ENCODE peak calls at places on chromosomes 2 and 18, in five cellular contexts. N, V, D, G and K are unnamed samples.
A peak's percentile ranks its signal among the peaks of the same experiment; 100 is the strongest.

GRCh38 chr2:237669628-237670351 is 42.4 kb downstream of the LRRFIP1 start:
- DNase-seq in N (peak; percentile 97), G (peak; percentile 100), V (peak; percentile 99), D (peak; percentile 67), K (no peak)

GRCh38 chr2:234964631-234965461 is 13.0 kb downstream of the SH3BP4 start:
- DNase-seq in G (no peak), D (no peak), N (peak; percentile 66), V (peak; percentile 81), K (no peak)

GRCh38 chr18:70245941-70246537 is 40.6 kb upstream of the RTTN start:
- DNase-seq in N (peak; percentile 11), G (no peak), D (no peak), V (no peak), K (no peak)

GRCh38 chr18:57942493-57942892 is 101.5 kb upstream of the NEDD4L start:
- DNase-seq in D (no peak), G (no peak), V (no peak), N (no peak), K (no peak)

GRCh38 chr2:122634261-122634660 is 878.8 kb downstream of the TSN start:
- DNase-seq in D (peak; percentile 64), G (peak; percentile 58), V (peak; percentile 91), N (peak; percentile 79), K (peak; percentile 3)

GRCh38 chr2:237451582-237452469 is 35.2 kb upstream of the MLPH start:
- DNase-seq in V (no peak), D (no peak), G (peak; percentile 57), N (no peak), K (no peak)

GRCh38 chr2:196592331-196592911 is 47.1 kb upstream of the CCDC150 start:
- DNase-seq in G (peak; percentile 49), N (peak; percentile 59), D (no peak), V (peak; percentile 76), K (no peak)

GRCh38 chr2:41709702-41710599 is 337.9 kb upstream of the PKDCC start:
- DNase-seq in N (peak; percentile 2), D (no peak), V (no peak), G (no peak), K (peak; percentile 26)

GRCh38 chr2:240138275-240138984 is 2.0 kb downstream of the OTOS start:
- DNase-seq in N (no peak), D (no peak), G (peak; percentile 14), V (peak; percentile 55), K (no peak)

GRCh38 chr2:38598991-38599295 is 3.8 kb downstream of the HNRNPLL start:
- DNase-seq in N (peak; percentile 30), V (peak; percentile 63), G (peak; percentile 51), D (no peak), K (no peak)

GRCh38 chr2:146669735-146670134 is 1175.1 kb upstream of the ACVR2A start:
- DNase-seq in V (no peak), N (no peak), G (no peak), D (no peak), K (no peak)

GRCh38 chr2:109324859-109325258 is 195.9 kb downstream of the SH3RF3 start:
- DNase-seq in G (peak; percentile 95), V (peak; percentile 98), D (no peak), N (peak; percentile 97), K (no peak)

GRCh38 chr2:44852594-44852993 is 88.9 kb upstream of the SIX3 start:
- DNase-seq in V (no peak), D (no peak), N (no peak), G (no peak), K (no peak)

GRCh38 chr2:48586433-48586832 is 31.2 kb upstream of the GTF2A1L start:
- DNase-seq in N (no peak), V (no peak), G (no peak), D (no peak), K (no peak)

GRCh38 chr2:72932045-72932444 is 14.7 kb downstream of the EMX1 start:
- DNase-seq in V (peak; percentile 54), D (no peak), N (peak; percentile 39), G (peak; percentile 54), K (no peak)

GRCh38 chr18:70442933-70443332 is 154.1 kb downstream of the SOCS6 start:
- DNase-seq in V (peak; percentile 31), G (no peak), D (no peak), N (peak; percentile 20), K (no peak)

GRCh38 chr2:98379311-98380202 is 33.3 kb downstream of the CNGA3 start:
- DNase-seq in D (no peak), N (peak; percentile 28), G (no peak), V (peak; percentile 32), K (no peak)

GRCh38 chr2:197113221-197113831 is 186.8 kb upstream of the PGAP1 start:
- DNase-seq in G (peak; percentile 45), D (peak; percentile 42), V (peak; percentile 68), N (peak; percentile 34), K (no peak)

GRCh38 chr2:72673279-72673678 is 152.6 kb downstream of the EXOC6B start:
- DNase-seq in N (no peak), V (no peak), G (peak; percentile 35), D (peak; percentile 19), K (no peak)

GRCh38 chr2:121723316-121723715 is 13.4 kb downstream of the NIFK start:
- DNase-seq in N (no peak), D (no peak), G (no peak), V (peak; percentile 27), K (no peak)

GRCh38 chr18:75581336-75582121 is 154.0 kb upstream of the SMIM21 start:
- DNase-seq in N (peak; percentile 49), V (peak; percentile 16), D (no peak), G (no peak), K (no peak)

GRCh38 chr2:120251863-120252206 is 817 bp upstream of the RALB start:
- DNase-seq in N (no peak), G (no peak), V (no peak), D (no peak), K (no peak)

GRCh38 chr2:16425462-16426336 is 239.9 kb downstream of the CYRIA start:
- DNase-seq in D (peak; percentile 88), N (peak; percentile 0), V (no peak), G (no peak), K (no peak)

GRCh38 chr18:30387401-30387800 is 655.1 kb downstream of the DSC3 start:
- DNase-seq in G (no peak), N (no peak), V (no peak), D (no peak), K (no peak)

GRCh38 chr2:108853421-108853820 is 66.8 kb downstream of the CCDC138 start:
- DNase-seq in V (no peak), D (no peak), G (peak; percentile 59), N (peak; percentile 69), K (no peak)

GRCh38 chr2:181683518-181684453 is 3.5 kb upstream of the NEUROD1 start:
- DNase-seq in G (peak; percentile 18), N (peak; percentile 21), D (peak; percentile 13), V (peak; percentile 61), K (no peak)

GRCh38 chr2:172278642-172279041 is 148.7 kb upstream of the ITGA6 start:
- DNase-seq in V (no peak), D (no peak), G (no peak), N (no peak), K (no peak)

GRCh38 chr18:51514128-51514527 is 316.6 kb upstream of the MEX3C start:
- DNase-seq in V (no peak), D (peak; percentile 48), G (no peak), N (no peak), K (peak; percentile 26)

GRCh38 chr2:43269706-43270105 is 43.3 kb upstream of the ZFP36L2 start:
- DNase-seq in N (peak; percentile 86), G (peak; percentile 81), V (peak; percentile 93), D (peak; percentile 64), K (no peak)

GRCh38 chr2:113181491-113182051 is 7.8 kb downstream of the PSD4 start:
- DNase-seq in G (no peak), V (no peak), N (no peak), D (no peak), K (no peak)

GRCh38 chr2:178280261-178280852 is 86.0 kb downstream of the OSBPL6 start:
- DNase-seq in N (peak; percentile 45), G (peak; percentile 59), V (peak; percentile 60), D (peak; percentile 24), K (no peak)

GRCh38 chr2:160630801-160631590 is 137.4 kb upstream of the RBMS1 start:
- DNase-seq in D (no peak), V (peak; percentile 41), G (peak; percentile 9), N (peak; percentile 37), K (no peak)

GRCh38 chr2:72723769-72724370 is 102.0 kb downstream of the EXOC6B start:
- DNase-seq in D (no peak), V (no peak), G (no peak), N (no peak), K (no peak)

GRCh38 chr2:36964496-36965058 is 1.8 kb downstream of the STRN start:
- DNase-seq in N (no peak), G (no peak), D (no peak), V (peak; percentile 9), K (no peak)
- H3K27ac ChIP-seq in N (no peak overlapping the region), G (no peak overlapping the region), D (peak overlapping the region; percentile 96), V (peak overlapping the region; percentile 56), K (peak overlapping the region; percentile 79)

GRCh38 chr2:78029392-78029995 is 507.3 kb upstream of the LRRTM4 start:
- DNase-seq in N (no peak), V (no peak), D (no peak), G (no peak), K (no peak)
- H3K27ac ChIP-seq in N (no peak overlapping the region), V (no peak overlapping the region), D (no peak overlapping the region), G (no peak overlapping the region), K (no peak overlapping the region)

GRCh38 chr18:77006305-77007175 is 126.0 kb downstream of the MBP start:
- DNase-seq in D (no peak), V (no peak), G (no peak), N (no peak), K (no peak)
- H3K27ac ChIP-seq in D (no peak overlapping the region), V (no peak overlapping the region), G (no peak overlapping the region), N (no peak overlapping the region), K (no peak overlapping the region)

GRCh38 chr18:28178720-28179119 is 1.8 kb upstream of the CDH2 start:
- DNase-seq in G (peak; percentile 44), D (peak; percentile 34), V (peak; percentile 67), N (peak; percentile 74), K (no peak)
- H3K27ac ChIP-seq in G (no peak overlapping the region), D (peak overlapping the region; percentile 76), V (peak overlapping the region; percentile 23), N (no peak overlapping the region), K (no peak overlapping the region)

GRCh38 chr2:190311893-190312634 is 7.6 kb downstream of the HIBCH start:
- DNase-seq in G (no peak), D (no peak), N (no peak), V (no peak), K (no peak)
- H3K27ac ChIP-seq in G (no peak overlapping the region), D (no peak overlapping the region), N (no peak overlapping the region), V (no peak overlapping the region), K (no peak overlapping the region)

GRCh38 chr18:9825571-9826073 is 60.2 kb upstream of the TXNDC2 start:
- DNase-seq in D (peak; percentile 79), N (peak; percentile 96), G (peak; percentile 96), V (peak; percentile 89), K (peak; percentile 40)

GRCh38 chr18:9822587-9822986 is 63.2 kb upstream of the TXNDC2 start:
- DNase-seq in D (no peak), N (no peak), V (no peak), G (no peak), K (no peak)

GRCh38 chr18:9824862-9825479 is 60.8 kb upstream of the TXNDC2 start:
- DNase-seq in V (no peak), N (no peak), G (no peak), D (no peak), K (no peak)

GRCh38 chr18:9823805-9824473 is 61.8 kb upstream of the TXNDC2 start:
- DNase-seq in G (peak; percentile 65), N (peak; percentile 93), D (no peak), V (peak; percentile 78), K (no peak)

GRCh38 chr18:9824474-9824832 is 61.3 kb upstream of the TXNDC2 start:
- DNase-seq in D (no peak), V (peak; percentile 73), G (peak; percentile 75), N (peak; percentile 91), K (no peak)
- H3K27ac ChIP-seq in D (peak overlapping the region; percentile 89), V (peak overlapping the region; percentile 74), G (no peak overlapping the region), N (peak overlapping the region; percentile 33), K (peak overlapping the region; percentile 92)

GRCh38 chr2:65309699-65310098 is 82.1 kb downstream of the ACTR2 start:
- DNase-seq in N (no peak), G (no peak), D (no peak), V (no peak), K (no peak)
- H3K27ac ChIP-seq in N (peak overlapping the region; percentile 54), G (no peak overlapping the region), D (no peak overlapping the region), V (no peak overlapping the region), K (peak overlapping the region; percentile 23)